ENCODE peak calls at places on chromosome 16, in five cellular contexts. One of them, this sample, is unnamed.
A peak's percentile ranks its signal among the peaks of the same experiment; 100 is the strongest.

GRCh38 chr16:9297437-9298113 is 206.1 kb downstream of the HAPSTR1 start:
- DNase-seq in A549: peak; percentile 45
- DNase-seq in IMR-90: no peak
- DNase-seq in H1: peak; percentile 77
- DNase-seq in HepG2: peak; percentile 63
- DNase-seq in this sample: peak; percentile 57

GRCh38 chr16:67068212-67068753 is 39.3 kb downstream of the CBFB start:
- DNase-seq in IMR-90: peak; percentile 56
- DNase-seq in H1: no peak
- DNase-seq in A549: peak; percentile 10
- DNase-seq in HepG2: peak; percentile 11
- DNase-seq in this sample: no peak

GRCh38 chr16:73956592-73957495 is 339.8 kb upstream of the PSMD7 start:
- DNase-seq in HepG2: peak; percentile 50
- DNase-seq in A549: peak; percentile 52
- DNase-seq in IMR-90: peak; percentile 64
- DNase-seq in H1: peak; percentile 69
- DNase-seq in this sample: peak; percentile 44

GRCh38 chr16:55480228-55480655 is 1.2 kb downstream of the MMP2 start:
- DNase-seq in IMR-90: peak; percentile 93
- DNase-seq in A549: no peak
- DNase-seq in HepG2: no peak
- DNase-seq in H1: peak; percentile 63
- DNase-seq in this sample: peak; percentile 11

GRCh38 chr16:25747160-25747758 is 55.5 kb downstream of the HS3ST4 start:
- DNase-seq in IMR-90: no peak
- DNase-seq in A549: no peak
- DNase-seq in HepG2: no peak
- DNase-seq in H1: peak; percentile 79
- DNase-seq in this sample: peak; percentile 38

GRCh38 chr16:20897253-20897896 is 2.8 kb downstream of the DCUN1D3 start:
- DNase-seq in A549: no peak
- DNase-seq in HepG2: peak; percentile 36
- DNase-seq in H1: no peak
- DNase-seq in IMR-90: peak; percentile 71
- DNase-seq in this sample: no peak

GRCh38 chr16:1395444-1396074 is 18.9 kb downstream of the UNKL start:
- DNase-seq in A549: no peak
- DNase-seq in IMR-90: no peak
- DNase-seq in HepG2: no peak
- DNase-seq in H1: no peak
- DNase-seq in this sample: no peak

GRCh38 chr16:853306-853705 is 52.8 kb upstream of the GNG13 start:
- DNase-seq in A549: no peak
- DNase-seq in HepG2: no peak
- DNase-seq in IMR-90: no peak
- DNase-seq in H1: no peak
- DNase-seq in this sample: no peak

GRCh38 chr16:87966685-87967185 is 15.5 kb downstream of the BANP start:
- DNase-seq in IMR-90: no peak
- DNase-seq in H1: no peak
- DNase-seq in HepG2: no peak
- DNase-seq in A549: no peak
- DNase-seq in this sample: no peak

GRCh38 chr16:26963109-26963508 is 103.6 kb upstream of the C16orf82 start:
- DNase-seq in IMR-90: peak; percentile 36
- DNase-seq in A549: peak; percentile 12
- DNase-seq in HepG2: peak; percentile 12
- DNase-seq in H1: peak; percentile 70
- DNase-seq in this sample: peak; percentile 59

GRCh38 chr16:23013484-23013883 is 135.8 kb downstream of the USP31 start:
- DNase-seq in A549: peak; percentile 35
- DNase-seq in HepG2: peak; percentile 33
- DNase-seq in IMR-90: peak; percentile 3
- DNase-seq in H1: peak; percentile 46
- DNase-seq in this sample: no peak

GRCh38 chr16:57372372-57373116 is at the start of gene CX3CL1:
- DNase-seq in H1: peak; percentile 77
- DNase-seq in A549: no peak
- DNase-seq in HepG2: peak; percentile 99
- DNase-seq in IMR-90: peak; percentile 39
- DNase-seq in this sample: no peak
- TF ChIP-seq MAFK in H1: no peak
- TF ChIP-seq MAFK in A549: no peak
- TF ChIP-seq MAFK in HepG2: no peak
- TF ChIP-seq MAFK in IMR-90: no peak
- TF ChIP-seq MAFK in this sample: no peak

GRCh38 chr16:16797239-16797638 is 418.3 kb downstream of the NPIPA7 start:
- DNase-seq in A549: no peak
- DNase-seq in HepG2: no peak
- DNase-seq in H1: no peak
- DNase-seq in IMR-90: no peak
- DNase-seq in this sample: no peak

GRCh38 chr16:16798504-16798903 is 419.6 kb downstream of the NPIPA7 start:
- DNase-seq in IMR-90: no peak
- DNase-seq in HepG2: no peak
- DNase-seq in A549: no peak
- DNase-seq in H1: no peak
- DNase-seq in this sample: no peak
- TF ChIP-seq MAFK in IMR-90: no peak
- TF ChIP-seq MAFK in HepG2: no peak
- TF ChIP-seq MAFK in A549: no peak
- TF ChIP-seq MAFK in H1: no peak
- TF ChIP-seq MAFK in this sample: no peak

GRCh38 chr16:47229651-47230050 is 85.9 kb upstream of the NETO2 start:
- DNase-seq in IMR-90: no peak
- DNase-seq in A549: no peak
- DNase-seq in H1: no peak
- DNase-seq in HepG2: no peak
- DNase-seq in this sample: no peak
- TF ChIP-seq MAFK in IMR-90: no peak
- TF ChIP-seq MAFK in A549: no peak
- TF ChIP-seq MAFK in H1: no peak
- TF ChIP-seq MAFK in HepG2: no peak
- TF ChIP-seq MAFK in this sample: no peak

GRCh38 chr16:57795431-57795878 is 6.8 kb downstream of the KIFC3 start:
- DNase-seq in IMR-90: peak; percentile 38
- DNase-seq in HepG2: peak; percentile 73
- DNase-seq in A549: peak; percentile 89
- DNase-seq in H1: peak; percentile 72
- DNase-seq in this sample: no peak
- TF ChIP-seq MAFK in IMR-90: no peak
- TF ChIP-seq MAFK in HepG2: no peak
- TF ChIP-seq MAFK in A549: no peak
- TF ChIP-seq MAFK in H1: no peak
- TF ChIP-seq MAFK in this sample: no peak

DNA sequence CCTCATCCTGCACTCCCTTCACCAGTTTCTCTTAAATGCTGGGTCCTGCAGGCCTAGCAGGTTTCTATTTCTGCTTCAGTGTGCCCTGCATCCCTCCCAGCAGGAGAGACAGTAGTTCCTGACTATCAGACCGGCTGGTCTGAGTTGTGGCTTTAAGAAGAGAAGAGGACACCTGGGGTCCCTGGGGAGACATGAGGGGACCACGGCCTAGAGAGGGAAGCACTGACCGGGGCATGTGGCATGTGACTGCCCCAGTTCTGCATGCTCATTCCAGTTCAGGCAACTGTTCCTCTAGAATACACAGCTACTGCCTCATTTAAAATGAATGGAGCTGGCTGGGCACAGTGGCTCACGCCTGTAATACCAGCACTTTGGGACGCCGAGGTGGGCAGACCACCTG is 61.3 kb downstream of the GPRC5B start:
- DNase-seq in A549: no peak
- DNase-seq in IMR-90: no peak
- DNase-seq in H1: no peak
- DNase-seq in HepG2: no peak
- DNase-seq in this sample: no peak
- TF ChIP-seq MAFK in A549: no peak
- TF ChIP-seq MAFK in IMR-90: no peak
- TF ChIP-seq MAFK in H1: no peak
- TF ChIP-seq MAFK in HepG2: no peak
- TF ChIP-seq MAFK in this sample: no peak

GRCh38 chr16:14315683-14316320 is 244.7 kb downstream of the MRTFB start:
- DNase-seq in H1: no peak
- DNase-seq in A549: no peak
- DNase-seq in IMR-90: no peak
- DNase-seq in HepG2: peak; percentile 72
- DNase-seq in this sample: no peak

GRCh38 chr16:14322186-14322585 is 251.1 kb downstream of the MRTFB start:
- DNase-seq in H1: no peak
- DNase-seq in HepG2: no peak
- DNase-seq in A549: no peak
- DNase-seq in IMR-90: no peak
- DNase-seq in this sample: no peak

GRCh38 chr16:14324581-14324980 is 253.5 kb downstream of the MRTFB start:
- DNase-seq in H1: no peak
- DNase-seq in A549: no peak
- DNase-seq in IMR-90: peak; percentile 44
- DNase-seq in HepG2: no peak
- DNase-seq in this sample: no peak

GRCh38 chr16:14321542-14321941 is 250.4 kb downstream of the MRTFB start:
- DNase-seq in HepG2: no peak
- DNase-seq in A549: peak; percentile 56
- DNase-seq in IMR-90: no peak
- DNase-seq in H1: no peak
- DNase-seq in this sample: peak; percentile 30

GRCh38 chr16:14320406-14320805 is 249.3 kb downstream of the MRTFB start:
- DNase-seq in HepG2: no peak
- DNase-seq in A549: no peak
- DNase-seq in IMR-90: no peak
- DNase-seq in H1: no peak
- DNase-seq in this sample: no peak
- TF ChIP-seq MAFK in HepG2: no peak
- TF ChIP-seq MAFK in A549: no peak
- TF ChIP-seq MAFK in IMR-90: no peak
- TF ChIP-seq MAFK in H1: no peak
- TF ChIP-seq MAFK in this sample: no peak

GRCh38 chr16:12215302-12216105 is 239.0 kb downstream of the SNX29 start:
- DNase-seq in A549: no peak
- DNase-seq in H1: peak; percentile 67
- DNase-seq in HepG2: peak; percentile 36
- DNase-seq in IMR-90: no peak
- DNase-seq in this sample: no peak
- TF ChIP-seq MAFK in A549: no peak
- TF ChIP-seq MAFK in H1: no peak
- TF ChIP-seq MAFK in HepG2: no peak
- TF ChIP-seq MAFK in IMR-90: no peak
- TF ChIP-seq MAFK in this sample: no peak

GRCh38 chr16:89545831-89546574 is 14.5 kb upstream of the RPL13 start:
- DNase-seq in IMR-90: no peak
- DNase-seq in HepG2: peak; percentile 89
- DNase-seq in A549: no peak
- DNase-seq in H1: no peak
- DNase-seq in this sample: no peak

GRCh38 chr16:89544113-89544512 is 16.4 kb upstream of the RPL13 start:
- DNase-seq in IMR-90: no peak
- DNase-seq in H1: no peak
- DNase-seq in A549: no peak
- DNase-seq in HepG2: no peak
- DNase-seq in this sample: no peak

GRCh38 chr16:89546781-89547180 is 13.7 kb upstream of the RPL13 start:
- DNase-seq in HepG2: no peak
- DNase-seq in A549: no peak
- DNase-seq in H1: no peak
- DNase-seq in IMR-90: no peak
- DNase-seq in this sample: no peak

GRCh38 chr16:89545044-89545830 is 15.2 kb upstream of the RPL13 start:
- DNase-seq in A549: no peak
- DNase-seq in HepG2: peak; percentile 87
- DNase-seq in H1: no peak
- DNase-seq in IMR-90: no peak
- DNase-seq in this sample: no peak

DNA sequence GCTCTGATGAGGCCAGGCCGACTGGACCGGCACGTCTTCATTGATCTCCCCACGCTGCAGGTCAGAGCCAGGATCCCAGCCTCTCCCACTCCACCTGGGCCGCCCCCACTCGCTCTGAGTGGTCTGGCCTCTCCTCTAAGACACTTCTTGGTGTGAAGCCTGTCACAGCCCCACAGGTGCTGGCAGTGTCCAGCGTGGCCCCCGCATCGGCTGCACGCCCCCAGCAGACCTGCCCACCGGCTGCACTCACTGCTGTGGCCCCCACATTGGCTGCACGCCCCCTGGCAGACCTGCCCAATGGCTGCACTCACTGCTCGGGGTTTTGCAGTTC is 15.8 kb upstream of the RPL13 start:
- DNase-seq in IMR-90: no peak
- DNase-seq in A549: no peak
- DNase-seq in H1: no peak
- DNase-seq in HepG2: no peak
- DNase-seq in this sample: no peak
- TF ChIP-seq MAFK in IMR-90: no peak
- TF ChIP-seq MAFK in A549: no peak
- TF ChIP-seq MAFK in H1: no peak
- TF ChIP-seq MAFK in HepG2: no peak
- TF ChIP-seq MAFK in this sample: no peak

DNA sequence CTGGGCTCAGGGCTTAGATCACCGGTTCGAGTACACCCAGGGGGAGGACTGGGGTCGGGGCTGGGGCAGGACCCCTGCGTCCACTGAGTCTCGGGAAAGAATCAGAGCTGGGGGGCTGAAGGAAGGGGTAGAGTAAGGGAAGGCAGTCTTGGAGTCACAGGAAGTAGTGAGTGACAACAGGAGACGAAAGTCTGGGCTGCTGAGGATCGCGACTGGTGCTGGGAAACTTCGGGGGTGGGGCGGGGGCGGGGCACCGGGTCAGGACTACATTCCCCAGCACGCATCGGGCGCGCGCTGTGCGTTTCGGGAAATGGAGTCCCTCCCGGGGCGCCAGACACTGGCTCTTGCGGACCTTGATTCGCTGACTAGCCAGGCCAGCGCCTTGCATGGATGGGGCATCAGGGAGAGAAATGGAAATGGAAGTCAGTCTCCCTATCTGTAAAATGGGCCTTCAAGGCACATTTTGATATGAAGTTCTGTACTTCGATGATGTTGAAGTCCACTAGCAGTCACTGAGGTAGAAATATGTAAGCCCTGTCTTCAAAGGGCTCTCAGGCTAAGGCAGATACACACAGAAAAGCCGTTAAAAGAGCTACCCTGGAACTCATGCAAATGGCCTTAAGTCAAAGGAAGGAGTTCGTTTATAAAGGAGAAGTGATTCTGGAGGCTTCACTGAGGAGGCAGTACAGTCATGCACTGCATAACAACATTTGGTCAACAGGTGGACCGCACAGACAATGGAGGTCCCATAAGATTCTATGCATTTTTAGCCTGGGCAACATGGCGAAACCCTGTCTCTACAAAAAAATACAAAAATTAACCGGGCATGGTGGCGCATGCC is 696 bp downstream of the CTF1 start:
- DNase-seq in HepG2: peak; percentile 87
- DNase-seq in H1: peak; percentile 86
- DNase-seq in A549: peak; percentile 89
- DNase-seq in IMR-90: peak; percentile 87
- DNase-seq in this sample: peak; percentile 78
- TF ChIP-seq MAFK in HepG2: peak; percentile 25
- TF ChIP-seq MAFK in H1: no peak
- TF ChIP-seq MAFK in A549: peak; percentile 40
- TF ChIP-seq MAFK in IMR-90: peak; percentile 28
- TF ChIP-seq MAFK in this sample: no peak

GRCh38 chr16:82046541-82046940 is 11.5 kb downstream of the HSD17B2 start:
- DNase-seq in H1: no peak
- DNase-seq in IMR-90: no peak
- DNase-seq in HepG2: no peak
- DNase-seq in A549: no peak
- DNase-seq in this sample: no peak
- TF ChIP-seq MAFK in H1: no peak
- TF ChIP-seq MAFK in IMR-90: no peak
- TF ChIP-seq MAFK in HepG2: no peak
- TF ChIP-seq MAFK in A549: no peak
- TF ChIP-seq MAFK in this sample: no peak

This sample was measured in K562.